ENCODE peak calls at places on chromosomes 4 and X, in five cellular contexts. X, L, G, D and I are unnamed samples.

GRCh38 chrX:16993791-16994318 is 47.4 kb downstream of the REPS2 start:
- DNase-seq in X (no peak), L (no peak), G (no peak), D (no peak), I (no peak)

GRCh38 chrX:2672084-2672483 is 19.0 kb upstream of the CD99 start:
- DNase-seq in X (no peak), L (no peak), G (no peak), D (no peak), I (no peak)

GRCh38 chr4:79827283-79827682 is 245.7 kb downstream of the ANTXR2 start:
- DNase-seq in X (no peak), L (no peak), G (no peak), D (no peak), I (no peak)

GRCh38 chr4:87704000-87704399 is 53.9 kb downstream of the DMP1 start:
- DNase-seq in X (no peak), L (no peak), G (no peak), D (no peak), I (no peak)

GRCh38 chr4:151671541-151672059 is 89.2 kb downstream of the GATB start:
- DNase-seq in X (no peak), L (no peak), G (no peak), D (peak), I (no peak)

GRCh38 chr4:7924163-7924562 is 15.5 kb downstream of the AFAP1 start:
- DNase-seq in X (no peak), L (no peak), G (no peak), D (no peak), I (no peak)

GRCh38 chr4:28101583-28101982 is 1240.9 kb downstream of the STIM2 start:
- DNase-seq in X (no peak), L (no peak), G (no peak), D (no peak), I (no peak)

GRCh38 chr4:23921993-23922392 is 32.1 kb upstream of the PPARGC1A start:
- DNase-seq in X (no peak), L (no peak), G (no peak), D (no peak), I (no peak)

GRCh38 chr4:960736-961650 is 12.4 kb downstream of the DGKQ start:
- DNase-seq in X (no peak), L (no peak), G (no peak), D (no peak), I (no peak)

GRCh38 chrX:46574941-46575381 is 1.4 kb downstream of the CHST7 start:
- DNase-seq in X (no peak), L (peak), G (no peak), D (peak), I (no peak)

GRCh38 chrX:118698516-118699247 is 28.7 kb upstream of the IL13RA1 start:
- DNase-seq in X (no peak), L (peak), G (no peak), D (no peak), I (no peak)

GRCh38 chr4:38867478-38868054 is at the start of gene FAM114A1:
- DNase-seq in X (peak), L (peak), G (peak), D (peak), I (peak)

GRCh38 chrX:33725556-33726232 is 406.4 kb downstream of the FAM47A start:
- DNase-seq in X (no peak), L (no peak), G (no peak), D (peak), I (no peak)

GRCh38 chr4:151039733-151040132 is 24.6 kb upstream of the LRBA start:
- DNase-seq in X (no peak), L (no peak), G (no peak), D (no peak), I (no peak)

GRCh38 chrX:12489341-12489740 is 301.9 kb upstream of the PRPS2 start:
- DNase-seq in X (no peak), L (no peak), G (no peak), D (no peak), I (no peak)

GRCh38 chrX:10278716-10279115 is 121.9 kb downstream of the CLCN4 start:
- DNase-seq in X (no peak), L (no peak), G (no peak), D (no peak), I (no peak)

GRCh38 chr4:89836031-89836777 is 757 bp downstream of the SNCA start:
- DNase-seq in X (no peak), L (no peak), G (no peak), D (peak), I (no peak)

GRCh38 chr4:2243682-2244380 is 1.9 kb upstream of the HAUS3 start:
- DNase-seq in X (peak), L (peak), G (peak), D (peak), I (no peak)

GRCh38 chr4:144355809-144356757 is 215.6 kb upstream of the GYPA start:
- DNase-seq in X (no peak), L (peak), G (peak), D (peak), I (peak)

GRCh38 chrX:44731160-44731559 is 112.7 kb upstream of the DUSP21 start:
- DNase-seq in X (no peak), L (no peak), G (no peak), D (no peak), I (no peak)

GRCh38 chrX:54301516-54301915 is 56.3 kb downstream of the WNK3 start:
- DNase-seq in X (no peak), L (no peak), G (no peak), D (no peak), I (no peak)

GRCh38 chr4:8502836-8503585 is 62.4 kb downstream of the TRMT44 start:
- DNase-seq in X (no peak), L (no peak), G (no peak), D (no peak), I (no peak)

GRCh38 chrX:74535633-74536141 is 78.7 kb downstream of the RLIM start:
- DNase-seq in X (peak), L (peak), G (peak), D (peak), I (peak)

GRCh38 chr4:155762351-155762750 is 3.5 kb downstream of the GUCY1B1 start:
- DNase-seq in X (no peak), L (no peak), G (no peak), D (no peak), I (no peak)

GRCh38 chr4:169348541-169348940 is 77.8 kb upstream of the SH3RF1 start:
- DNase-seq in X (no peak), L (no peak), G (no peak), D (no peak), I (no peak)

GRCh38 chr4:67687639-67688038 is 13.3 kb downstream of the UBA6 start:
- DNase-seq in X (no peak), L (peak), G (no peak), D (no peak), I (peak)

GRCh38 chrX:135520553-135521404 is at the start of gene INTS6L:
- DNase-seq in X (peak), L (peak), G (peak), D (peak), I (peak)

GRCh38 chr4:124265701-124266100 is 446.8 kb downstream of the ANKRD50 start:
- DNase-seq in X (no peak), L (no peak), G (no peak), D (no peak), I (peak)

GRCh38 chrX:9033179-9033578 is 748 bp downstream of the FAM9B start:
- DNase-seq in X (no peak), L (no peak), G (no peak), D (no peak), I (no peak)

GRCh38 chrX:151701531-151701930 is 6.3 kb downstream of the PRRG3 start:
- DNase-seq in X (no peak), L (no peak), G (no peak), D (no peak), I (no peak)

GRCh38 chr4:89509708-89510269 is 202.2 kb upstream of the GPRIN3 start:
- DNase-seq in X (no peak), L (peak), G (no peak), D (no peak), I (peak)

GRCh38 chrX:31130457-31131215 is 58.8 kb upstream of the FTHL17 start:
- DNase-seq in X (no peak), L (peak), G (no peak), D (no peak), I (no peak)

GRCh38 chr4:7023486-7023885 is 19.7 kb upstream of the TADA2B start:
- DNase-seq in X (no peak), L (no peak), G (no peak), D (no peak), I (no peak)

DNA sequence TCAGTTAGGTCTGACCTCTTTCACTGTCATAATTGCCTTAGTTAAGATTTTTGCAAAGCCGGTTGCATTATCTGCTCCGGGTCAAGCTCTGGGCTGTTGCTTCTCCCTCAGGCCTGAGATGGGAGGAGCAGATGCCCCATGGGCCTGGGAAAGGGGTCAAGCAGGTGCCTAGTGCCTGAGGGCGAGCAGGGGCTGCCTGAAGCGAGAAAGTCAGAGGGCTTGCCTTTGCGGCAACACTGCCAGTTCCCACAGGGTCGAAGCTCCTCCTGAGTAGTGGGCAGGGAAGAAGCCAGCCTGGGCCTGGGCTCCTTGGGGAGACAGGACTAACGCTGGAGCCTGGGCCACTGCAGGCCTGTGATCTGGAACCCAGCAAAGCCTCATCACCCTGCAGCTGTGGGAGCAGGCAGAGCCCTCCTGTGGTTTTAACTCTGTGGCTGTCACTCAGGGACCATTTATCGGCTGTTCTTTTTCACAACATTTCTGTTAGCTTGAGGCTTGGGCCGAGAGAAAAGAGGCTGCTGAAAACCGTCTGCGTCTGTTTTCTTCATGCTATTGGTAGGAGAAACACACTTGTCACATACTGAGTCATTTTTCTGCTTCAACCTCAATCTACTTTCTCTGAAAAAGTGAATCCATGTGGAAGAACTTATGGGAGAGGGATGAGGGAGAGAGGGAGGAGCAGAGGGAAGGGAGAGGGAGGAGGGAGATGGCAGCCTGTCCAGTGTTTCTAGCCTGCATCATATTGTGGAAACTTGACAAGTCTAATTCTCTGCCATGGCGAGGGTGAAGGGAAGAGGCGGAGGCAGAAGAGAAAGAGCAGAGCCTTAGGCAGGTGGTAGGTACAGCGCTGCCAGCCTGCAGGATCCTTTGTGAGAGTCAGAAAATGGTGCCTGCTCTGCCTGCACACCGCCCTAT is 68.4 kb downstream of the RHOH start:
- DNase-seq in X (no peak), L (no peak), G (no peak), D (peak), I (peak)
- H3K4me3 ChIP-seq in X (no peak), L (no peak), G (no peak), D (no peak), I (no peak)

GRCh38 chrX:101079736-101080135 is 1.1 kb downstream of the TMEM35A start:
- DNase-seq in X (no peak), L (no peak), G (no peak), D (peak), I (no peak)
- H3K4me3 ChIP-seq in X (no peak), L (peak), G (peak), D (peak), I (peak)

GRCh38 chr4:170491981-170492380 is 402.2 kb upstream of the AADAT start:
- DNase-seq in X (no peak), L (no peak), G (no peak), D (no peak), I (no peak)

GRCh38 chr4:170497729-170498128 is 408.0 kb upstream of the AADAT start:
- DNase-seq in X (no peak), L (no peak), G (no peak), D (no peak), I (no peak)

GRCh38 chr4:170497105-170497504 is 407.3 kb upstream of the AADAT start:
- DNase-seq in X (no peak), L (no peak), G (no peak), D (no peak), I (no peak)
- H3K4me3 ChIP-seq in X (no peak), L (peak), G (no peak), D (no peak), I (peak)

GRCh38 chrX:73478961-73479360 is 32.1 kb downstream of the CDX4 start:
- DNase-seq in X (no peak), L (no peak), G (no peak), D (no peak), I (no peak)
- H3K4me3 ChIP-seq in X (no peak), L (no peak), G (no peak), D (no peak), I (no peak)

DNA sequence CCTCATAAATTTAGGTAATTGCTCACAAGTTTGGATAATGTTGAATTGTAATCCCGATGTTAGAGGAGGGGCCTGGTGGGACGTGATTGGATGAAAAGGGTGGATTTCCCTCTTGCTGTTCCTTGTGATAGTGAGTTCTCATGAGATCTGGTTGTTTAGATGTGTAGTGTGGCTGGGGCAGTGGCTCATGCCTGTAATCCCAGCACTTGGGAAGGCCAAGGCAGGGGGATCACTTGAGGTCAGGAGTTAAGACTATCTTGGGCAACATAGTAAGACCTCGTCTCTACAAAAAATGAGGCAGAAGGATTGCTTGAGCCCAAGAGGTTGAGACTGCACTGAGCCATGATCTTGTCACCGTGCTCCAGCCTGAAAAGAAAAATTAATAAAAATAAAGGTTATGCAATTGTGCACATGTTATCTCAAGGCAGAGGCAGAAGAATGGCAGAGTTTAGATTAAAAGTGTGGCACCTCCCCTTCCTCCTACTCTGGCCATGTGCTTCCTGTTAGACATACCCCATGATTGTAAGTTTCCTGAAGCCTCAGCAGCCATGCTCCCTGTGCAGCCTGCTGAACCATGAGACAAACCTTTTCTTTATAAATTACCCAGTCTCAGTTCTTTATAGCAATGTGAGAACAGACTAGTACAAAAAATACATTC is 36.5 kb downstream of the ERVMER34-1 start:
- DNase-seq in X (no peak), L (no peak), G (no peak), D (no peak), I (no peak)
- H3K4me3 ChIP-seq in X (no peak), L (no peak), G (no peak), D (no peak), I (no peak)

DNA sequence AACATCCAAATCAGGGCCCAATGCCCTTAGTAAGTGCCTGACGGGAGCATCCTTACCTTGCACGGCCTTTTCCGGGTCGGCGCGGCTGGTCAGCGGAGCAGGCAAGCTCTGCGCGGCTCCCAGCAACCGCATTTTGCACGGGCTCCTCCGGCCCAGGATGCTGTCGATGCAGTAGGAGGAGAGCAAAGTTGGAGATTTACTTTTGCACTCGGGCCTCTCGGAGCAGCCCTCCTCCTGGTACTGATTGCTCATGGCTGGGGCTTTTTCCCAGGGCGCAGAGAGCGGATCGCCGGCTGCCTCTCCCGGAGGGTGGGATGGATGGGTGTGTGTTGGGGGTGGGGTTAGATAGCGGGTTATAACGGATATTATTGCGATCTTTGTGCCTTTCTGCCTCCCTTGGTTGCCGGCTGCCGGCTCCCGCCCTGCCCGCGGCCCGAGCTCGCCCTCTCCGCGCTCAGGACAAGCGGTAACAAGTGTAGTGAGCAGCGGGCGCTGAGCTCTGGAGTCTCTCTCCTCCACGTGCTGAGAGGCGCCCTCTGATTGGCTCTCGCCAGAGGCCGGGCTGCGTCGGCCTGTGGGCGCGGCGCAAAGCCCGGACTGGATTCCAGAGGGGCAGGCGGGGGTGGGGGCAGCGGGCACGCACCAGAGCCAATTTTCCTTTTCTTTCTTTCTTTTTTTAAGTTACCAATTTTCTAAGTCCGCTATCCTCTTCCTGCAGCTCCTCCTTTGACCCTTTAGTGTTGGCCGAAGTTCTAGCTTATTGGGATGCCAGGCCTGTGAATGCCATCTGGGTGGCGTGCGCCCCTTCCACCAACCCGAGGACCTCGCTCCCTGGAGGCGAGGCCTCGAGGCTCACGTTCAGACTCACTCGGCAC is at the start of gene ARX:
- DNase-seq in X (no peak), L (peak), G (peak), D (peak), I (no peak)
- H3K4me3 ChIP-seq in X (no peak), L (no peak), G (no peak), D (peak), I (no peak)